ENCODE peak calls at places on chromosomes 3 and 15, in ten cellular contexts. W is HEK293T; D is NCI-H1694; Y is GM12865; P is PC-9; F is activated CD4-positive, alpha-beta T cell treated with anti-CD3 and anti-CD28 coated beads, Interleukin-2, amount 50 U/mL, for 24 hours; M is NCI-H2171; K is stimulated activated CD4-positive, alpha-beta T cell treated with anti-CD3 and anti-CD28 coated beads, Interleukin-1b, Interleukin-23, amount 100 ng/mL, for 4 hours; L is astrocyte of the spinal cord; A is KG1. X is an unnamed sample.

GRCh38 chr3:160830792-160831191 is 74.8 kb downstream of the PPM1L start:
- DNase-seq in D (no peak), M (no peak), K (no peak), P (no peak), L (no peak), W (no peak), F (no peak), A (no peak), Y (no peak), X (no peak)

GRCh38 chr3:122920986-122921385 is 106.6 kb downstream of the SEMA5B start:
- DNase-seq in Y (no peak), L (no peak), F (no peak), D (no peak), M (no peak), W (no peak), K (no peak), A (no peak), P (no peak), X (no peak)

GRCh38 chr15:78841307-78841706 is 30.0 kb upstream of the ADAMTS7 start:
- DNase-seq in K (no peak), A (no peak), D (no peak), W (no peak), M (no peak), P (no peak), Y (no peak), L (no peak), F (no peak), X (no peak)

GRCh38 chr15:77494073-77494472 is 73.4 kb downstream of the HMG20A start:
- DNase-seq in A (no peak), M (no peak), F (no peak), K (no peak), L (no peak), D (no peak), P (no peak), W (no peak), Y (no peak), X (no peak)

GRCh38 chr3:53772562-53773329 is 73.5 kb downstream of the CHDH start:
- DNase-seq in Y (no peak), D (no peak), W (no peak), P (no peak), M (no peak), L (no peak), F (no peak), K (no peak), A (no peak), X (no peak)

GRCh38 chr3:32733631-32734229 is 48.7 kb downstream of the CNOT10 start:
- DNase-seq in D (no peak), W (peak), A (peak), Y (peak), L (peak), P (no peak), M (no peak), K (no peak), F (no peak), X (no peak)

GRCh38 chr15:51368751-51369450 is 27.4 kb downstream of the GLDN start:
- DNase-seq in F (no peak), M (no peak), L (peak), K (no peak), A (no peak), P (no peak), D (no peak), W (no peak), Y (no peak), X (no peak)

GRCh38 chr3:194487289-194488006 is 646 bp upstream of the ATP13A3 start:
- DNase-seq in M (no peak), Y (peak), F (no peak), L (no peak), A (peak), D (no peak), K (peak), W (no peak), P (peak), X (no peak)

GRCh38 chr3:172201990-172202318 is 162.6 kb downstream of the FNDC3B start:
- DNase-seq in P (no peak), A (no peak), W (no peak), Y (no peak), F (no peak), D (no peak), L (peak), M (no peak), K (no peak), X (no peak)

GRCh38 chr3:42508562-42508961 is 6.1 kb downstream of the VIPR1 start:
- DNase-seq in L (no peak), D (no peak), K (no peak), Y (no peak), A (no peak), M (no peak), P (no peak), W (no peak), F (no peak), X (no peak)

GRCh38 chr3:178079966-178080365 is 456.3 kb upstream of the KCNMB2 start:
- DNase-seq in W (no peak), M (no peak), Y (no peak), K (no peak), P (no peak), A (no peak), D (no peak), L (peak), F (no peak), X (no peak)

GRCh38 chr3:134743006-134743405 is 52.1 kb upstream of the EPHB1 start:
- DNase-seq in W (no peak), A (no peak), L (no peak), F (no peak), M (no peak), Y (no peak), D (no peak), K (no peak), P (no peak), X (no peak)

GRCh38 chr3:71119171-71119570 is 464.4 kb downstream of the FOXP1 start:
- DNase-seq in M (no peak), P (no peak), W (no peak), L (peak), F (no peak), Y (no peak), D (no peak), A (no peak), K (no peak), X (no peak)

GRCh38 chr3:168884353-168884903 is 779.1 kb downstream of the MECOM start:
- DNase-seq in L (peak), P (peak), D (no peak), M (no peak), A (no peak), W (no peak), F (no peak), Y (no peak), K (no peak), X (no peak)

GRCh38 chr3:112199622-112200316 is 66.7 kb upstream of the GCSAM start:
- DNase-seq in M (no peak), P (peak), L (peak), K (no peak), A (no peak), F (no peak), D (no peak), Y (no peak), W (no peak), X (no peak)

GRCh38 chr3:170419301-170420087 is 826 bp downstream of the CLDN11 start:
- DNase-seq in P (no peak), L (peak), M (no peak), F (no peak), D (no peak), A (no peak), K (no peak), W (no peak), Y (no peak), X (no peak)

GRCh38 chr15:98375513-98376360 is 272.6 kb upstream of the IGF1R start:
- DNase-seq in F (no peak), P (no peak), A (no peak), K (no peak), W (no peak), Y (no peak), M (no peak), D (no peak), L (no peak), X (no peak)

GRCh38 chr15:101437209-101437608 is 52.3 kb downstream of the PCSK6 start:
- DNase-seq in Y (no peak), M (no peak), D (no peak), F (no peak), A (no peak), K (no peak), L (no peak), P (no peak), W (no peak), X (no peak)

GRCh38 chr3:151483961-151484360 is 23.1 kb upstream of the IGSF10 start:
- DNase-seq in P (no peak), K (no peak), F (no peak), A (no peak), M (no peak), W (no peak), D (no peak), Y (no peak), L (no peak), X (no peak)

GRCh38 chr3:153734777-153735551 is 386.2 kb upstream of the ARHGEF26 start:
- DNase-seq in F (no peak), Y (no peak), W (no peak), M (no peak), P (no peak), A (no peak), L (peak), D (no peak), K (no peak), X (no peak)

GRCh38 chr3:151327571-151328198 is 1.7 kb downstream of the P2RY13 start:
- DNase-seq in L (peak), F (no peak), A (no peak), P (no peak), M (peak), Y (no peak), D (peak), K (no peak), W (peak), X (no peak)

GRCh38 chr15:40456299-40456712 is 14.5 kb upstream of the CHST14 start:
- DNase-seq in F (no peak), K (no peak), P (peak), M (no peak), D (no peak), L (no peak), Y (no peak), W (no peak), A (no peak), X (no peak)

GRCh38 chr15:87326274-87326673 is 930.3 kb downstream of the NTRK3 start:
- DNase-seq in K (no peak), A (no peak), F (no peak), L (peak), P (no peak), W (no peak), M (no peak), D (no peak), Y (no peak), X (no peak)

GRCh38 chr3:126518779-126519177 is 1.2 kb upstream of the UROC1 start:
- DNase-seq in A (no peak), P (no peak), W (no peak), Y (no peak), D (no peak), F (no peak), M (no peak), K (no peak), L (no peak), X (no peak)

GRCh38 chr3:71926242-71926560 is 141.3 kb upstream of the PROK2 start:
- DNase-seq in W (peak), P (peak), M (no peak), D (no peak), L (peak), F (no peak), Y (peak), K (no peak), A (no peak), X (no peak)

GRCh38 chr15:76994001-76994400 is 925 bp upstream of the PSTPIP1 start:
- DNase-seq in A (no peak), P (peak), D (no peak), Y (no peak), L (no peak), M (no peak), F (peak), K (no peak), W (no peak), X (no peak)

GRCh38 chr15:87033056-87033455 is 953.4 kb downstream of the AGBL1 start:
- DNase-seq in A (no peak), Y (no peak), M (no peak), W (no peak), P (no peak), K (no peak), D (no peak), F (no peak), L (no peak), X (no peak)

GRCh38 chr3:125232394-125232793 is 19.8 kb upstream of the SLC12A8 start:
- DNase-seq in F (no peak), W (no peak), D (no peak), L (no peak), P (no peak), K (no peak), M (no peak), A (no peak), Y (no peak), X (no peak)

GRCh38 chr3:49377483-49377882 is 19.3 kb upstream of the GPX1 start:
- DNase-seq in D (no peak), W (no peak), A (no peak), L (peak), F (peak), M (no peak), P (no peak), K (peak), Y (peak), X (peak)

GRCh38 chr3:29099775-29100174 is 181.1 kb upstream of the RBMS3 start:
- DNase-seq in K (no peak), A (no peak), L (no peak), D (no peak), P (no peak), M (no peak), Y (no peak), F (no peak), W (no peak), X (no peak)

GRCh38 chr15:47812436-47813109 is 95.3 kb downstream of the SEMA6D start:
- DNase-seq in F (no peak), D (no peak), P (peak), L (peak), K (no peak), M (no peak), Y (peak), W (no peak), A (no peak), X (no peak)

GRCh38 chr15:74159773-74160172 is 13.7 kb upstream of the ISLR start:
- DNase-seq in Y (no peak), W (no peak), F (no peak), M (no peak), P (no peak), L (no peak), K (no peak), D (no peak), A (no peak), X (no peak)

GRCh38 chr3:197257711-197258110 is 40.7 kb downstream of the DLG1 start:
- DNase-seq in P (no peak), W (no peak), M (no peak), L (no peak), Y (no peak), K (no peak), F (no peak), A (no peak), D (no peak), X (no peak)

GRCh38 chr3:166191406-166191805 is 354.2 kb upstream of the BCHE start:
- DNase-seq in L (no peak), W (no peak), Y (no peak), P (no peak), A (no peak), K (no peak), D (no peak), M (no peak), F (no peak), X (no peak)

GRCh38 chr15:80856809-80857377 is 77.7 kb downstream of the CEMIP start:
- DNase-seq in F (no peak), M (no peak), P (no peak), Y (no peak), K (no peak), W (no peak), L (peak), D (no peak), A (no peak), X (no peak)

GRCh38 chr3:194953291-194953690 is 267.6 kb downstream of the FAM43A start:
- DNase-seq in K (no peak), M (no peak), L (no peak), W (no peak), A (no peak), Y (no peak), P (no peak), D (no peak), F (no peak), X (no peak)

GRCh38 chr3:101635954-101636798 is 40.8 kb downstream of the ZBTB11 start:
- DNase-seq in A (peak), W (peak), F (peak), D (peak), L (peak), K (peak), Y (peak), M (peak), P (peak), X (peak)